ENCODE peak calls at places on chromosome 14, in five cellular contexts. F is HAP-1; K is heart right ventricle; N is activated CD4-positive, alpha-beta T cell treated with anti-CD3 and anti-CD28 coated beads, Interleukin-2, amount 50 U/mL, for 1 hour; M is GM04503. L is an unnamed sample.

GRCh38 chr14:86052868-86053267 is 522.9 kb downstream of the FLRT2 start:
- DNase-seq in F (no peak), K (no peak), N (no peak), M (no peak), L (no peak)

GRCh38 chr14:60648169-60648933 is 926 bp downstream of the SIX1 start:
- DNase-seq in F (no peak), K (no peak), N (no peak), M (no peak), L (peak)

GRCh38 chr14:97459180-97459579 is 662.0 kb downstream of the VRK1 start:
- DNase-seq in F (no peak), K (no peak), N (no peak), M (no peak), L (peak)

GRCh38 chr14:103402700-103403099 is 17.5 kb downstream of the MARK3 start:
- DNase-seq in F (peak), K (no peak), N (no peak), M (no peak), L (peak)

GRCh38 chr14:23302290-23303225 is at the start of gene PPP1R3E:
- DNase-seq in F (peak), K (peak), N (peak), M (no peak), L (peak)

GRCh38 chr14:99069946-99070345 is 202.1 kb downstream of the BCL11B start:
- DNase-seq in F (no peak), K (no peak), N (no peak), M (no peak), L (no peak)

GRCh38 chr14:56212541-56212940 is 94.3 kb downstream of the PELI2 start:
- DNase-seq in F (no peak), K (no peak), N (no peak), M (no peak), L (no peak)

GRCh38 chr14:60196291-60196690 is 31.1 kb upstream of the DHRS7 start:
- DNase-seq in F (no peak), K (no peak), N (no peak), M (no peak), L (no peak)

GRCh38 chr14:61671086-61671485 is 24.2 kb upstream of the HIF1A start:
- DNase-seq in F (no peak), K (no peak), N (peak), M (no peak), L (no peak)

GRCh38 chr14:65228436-65228835 is 126.1 kb upstream of the MAX start:
- DNase-seq in F (no peak), K (no peak), N (no peak), M (no peak), L (no peak)

GRCh38 chr14:92719890-92720323 is 28.5 kb downstream of the LGMN start:
- DNase-seq in F (no peak), K (no peak), N (no peak), M (no peak), L (no peak)

GRCh38 chr14:101563654-101564443 is 2.6 kb downstream of the DIO3 start:
- DNase-seq in F (no peak), K (no peak), N (no peak), M (no peak), L (peak)

GRCh38 chr14:70087380-70087697 is 101.4 kb downstream of the SLC8A3 start:
- DNase-seq in F (no peak), K (no peak), N (no peak), M (no peak), L (no peak)

GRCh38 chr14:30966415-30967363 is 58.8 kb upstream of the AP4S1 start:
- DNase-seq in F (no peak), K (no peak), N (no peak), M (no peak), L (no peak)

GRCh38 chr14:94113490-94113889 is 3.0 kb downstream of the IFI27 start:
- DNase-seq in F (no peak), K (peak), N (no peak), M (no peak), L (no peak)

L was measured in GM23338.